ENCODE peak calls at places on chromosomes 4 and X, in eight cellular contexts. One of them, this sample, is unnamed.

GRCh38 chrX:138775501-138775900 is 64.0 kb upstream of the FGF13 start:
- DNase-seq in iPS-NIHi11: no peak
- DNase-seq in psoas muscle: no peak
- DNase-seq in anterior cingulate cortex: no peak
- DNase-seq in hepatocyte: peak; percentile 28
- DNase-seq in stimulated activated CD8-positive, alpha-beta memory T cell treated with anti-CD3 and anti-CD28 coated beads, Interleukin-15, amount 100 ng/mL, for 24 hours: no peak
- DNase-seq in dorsolateral prefrontal cortex: no peak
- DNase-seq in activated CD8-positive, alpha-beta T cell treated with anti-CD3 and anti-CD28 coated beads, Interleukin-2, amount 10 ng/mL, durations not matched to agents 7 days and 5 days: no peak
- DNase-seq in this sample: no peak

GRCh38 chr4:78468272-78468671 is 83.3 kb upstream of the ANXA3 start:
- DNase-seq in iPS-NIHi11: no peak
- DNase-seq in psoas muscle: no peak
- DNase-seq in anterior cingulate cortex: no peak
- DNase-seq in hepatocyte: no peak
- DNase-seq in stimulated activated CD8-positive, alpha-beta memory T cell treated with anti-CD3 and anti-CD28 coated beads, Interleukin-15, amount 100 ng/mL, for 24 hours: no peak
- DNase-seq in dorsolateral prefrontal cortex: no peak
- DNase-seq in activated CD8-positive, alpha-beta T cell treated with anti-CD3 and anti-CD28 coated beads, Interleukin-2, amount 10 ng/mL, durations not matched to agents 7 days and 5 days: no peak
- DNase-seq in this sample: no peak

GRCh38 chr4:88573995-88574394 is 18.3 kb upstream of the HERC3 start:
- DNase-seq in iPS-NIHi11: peak; percentile 46
- DNase-seq in psoas muscle: no peak
- DNase-seq in anterior cingulate cortex: no peak
- DNase-seq in hepatocyte: no peak
- DNase-seq in stimulated activated CD8-positive, alpha-beta memory T cell treated with anti-CD3 and anti-CD28 coated beads, Interleukin-15, amount 100 ng/mL, for 24 hours: no peak
- DNase-seq in dorsolateral prefrontal cortex: no peak
- DNase-seq in activated CD8-positive, alpha-beta T cell treated with anti-CD3 and anti-CD28 coated beads, Interleukin-2, amount 10 ng/mL, durations not matched to agents 7 days and 5 days: no peak
- DNase-seq in this sample: no peak

GRCh38 chr4:67436742-67437141 is 108.6 kb downstream of the CENPC start:
- DNase-seq in iPS-NIHi11: no peak
- DNase-seq in psoas muscle: no peak
- DNase-seq in anterior cingulate cortex: no peak
- DNase-seq in hepatocyte: peak; percentile 50
- DNase-seq in stimulated activated CD8-positive, alpha-beta memory T cell treated with anti-CD3 and anti-CD28 coated beads, Interleukin-15, amount 100 ng/mL, for 24 hours: no peak
- DNase-seq in dorsolateral prefrontal cortex: no peak
- DNase-seq in activated CD8-positive, alpha-beta T cell treated with anti-CD3 and anti-CD28 coated beads, Interleukin-2, amount 10 ng/mL, durations not matched to agents 7 days and 5 days: no peak
- DNase-seq in this sample: no peak

GRCh38 chr4:107863850-107864371 is 39.2 kb downstream of the SGMS2 start:
- DNase-seq in iPS-NIHi11: peak; percentile 21
- DNase-seq in psoas muscle: peak; percentile 16
- DNase-seq in anterior cingulate cortex: no peak
- DNase-seq in hepatocyte: peak; percentile 59
- DNase-seq in stimulated activated CD8-positive, alpha-beta memory T cell treated with anti-CD3 and anti-CD28 coated beads, Interleukin-15, amount 100 ng/mL, for 24 hours: no peak
- DNase-seq in dorsolateral prefrontal cortex: no peak
- DNase-seq in activated CD8-positive, alpha-beta T cell treated with anti-CD3 and anti-CD28 coated beads, Interleukin-2, amount 10 ng/mL, durations not matched to agents 7 days and 5 days: no peak
- DNase-seq in this sample: peak; percentile 53

GRCh38 chrX:10163031-10163430 is 6.3 kb downstream of the CLCN4 start:
- DNase-seq in iPS-NIHi11: no peak
- DNase-seq in psoas muscle: no peak
- DNase-seq in anterior cingulate cortex: no peak
- DNase-seq in hepatocyte: no peak
- DNase-seq in stimulated activated CD8-positive, alpha-beta memory T cell treated with anti-CD3 and anti-CD28 coated beads, Interleukin-15, amount 100 ng/mL, for 24 hours: no peak
- DNase-seq in dorsolateral prefrontal cortex: no peak
- DNase-seq in activated CD8-positive, alpha-beta T cell treated with anti-CD3 and anti-CD28 coated beads, Interleukin-2, amount 10 ng/mL, durations not matched to agents 7 days and 5 days: no peak
- DNase-seq in this sample: no peak

GRCh38 chrX:39894626-39895025 is 203.1 kb downstream of the BCOR start:
- DNase-seq in iPS-NIHi11: no peak
- DNase-seq in psoas muscle: no peak
- DNase-seq in anterior cingulate cortex: no peak
- DNase-seq in hepatocyte: peak; percentile 39
- DNase-seq in stimulated activated CD8-positive, alpha-beta memory T cell treated with anti-CD3 and anti-CD28 coated beads, Interleukin-15, amount 100 ng/mL, for 24 hours: no peak
- DNase-seq in dorsolateral prefrontal cortex: no peak
- DNase-seq in activated CD8-positive, alpha-beta T cell treated with anti-CD3 and anti-CD28 coated beads, Interleukin-2, amount 10 ng/mL, durations not matched to agents 7 days and 5 days: no peak
- DNase-seq in this sample: no peak

GRCh38 chr4:95545526-95545925 is 3.2 kb downstream of the UNC5C start:
- DNase-seq in iPS-NIHi11: no peak
- DNase-seq in psoas muscle: no peak
- DNase-seq in anterior cingulate cortex: no peak
- DNase-seq in hepatocyte: no peak
- DNase-seq in stimulated activated CD8-positive, alpha-beta memory T cell treated with anti-CD3 and anti-CD28 coated beads, Interleukin-15, amount 100 ng/mL, for 24 hours: no peak
- DNase-seq in dorsolateral prefrontal cortex: no peak
- DNase-seq in activated CD8-positive, alpha-beta T cell treated with anti-CD3 and anti-CD28 coated beads, Interleukin-2, amount 10 ng/mL, durations not matched to agents 7 days and 5 days: no peak
- DNase-seq in this sample: no peak

GRCh38 chr4:8835521-8836365 is 35.9 kb downstream of the HMX1 start:
- DNase-seq in iPS-NIHi11: no peak
- DNase-seq in psoas muscle: no peak
- DNase-seq in anterior cingulate cortex: no peak
- DNase-seq in hepatocyte: no peak
- DNase-seq in stimulated activated CD8-positive, alpha-beta memory T cell treated with anti-CD3 and anti-CD28 coated beads, Interleukin-15, amount 100 ng/mL, for 24 hours: no peak
- DNase-seq in dorsolateral prefrontal cortex: peak; percentile 29
- DNase-seq in activated CD8-positive, alpha-beta T cell treated with anti-CD3 and anti-CD28 coated beads, Interleukin-2, amount 10 ng/mL, durations not matched to agents 7 days and 5 days: no peak
- DNase-seq in this sample: no peak

GRCh38 chr4:1793496-1793840 is 375 bp downstream of the FGFR3 start:
- DNase-seq in iPS-NIHi11: peak; percentile 76
- DNase-seq in psoas muscle: no peak
- DNase-seq in anterior cingulate cortex: no peak
- DNase-seq in hepatocyte: peak; percentile 52
- DNase-seq in stimulated activated CD8-positive, alpha-beta memory T cell treated with anti-CD3 and anti-CD28 coated beads, Interleukin-15, amount 100 ng/mL, for 24 hours: no peak
- DNase-seq in dorsolateral prefrontal cortex: no peak
- DNase-seq in activated CD8-positive, alpha-beta T cell treated with anti-CD3 and anti-CD28 coated beads, Interleukin-2, amount 10 ng/mL, durations not matched to agents 7 days and 5 days: peak; percentile 57
- DNase-seq in this sample: no peak

GRCh38 chrX:69262036-69262905 is 97.0 kb upstream of the PJA1 start:
- DNase-seq in iPS-NIHi11: no peak
- DNase-seq in psoas muscle: no peak
- DNase-seq in anterior cingulate cortex: no peak
- DNase-seq in hepatocyte: peak; percentile 43
- DNase-seq in stimulated activated CD8-positive, alpha-beta memory T cell treated with anti-CD3 and anti-CD28 coated beads, Interleukin-15, amount 100 ng/mL, for 24 hours: no peak
- DNase-seq in dorsolateral prefrontal cortex: no peak
- DNase-seq in activated CD8-positive, alpha-beta T cell treated with anti-CD3 and anti-CD28 coated beads, Interleukin-2, amount 10 ng/mL, durations not matched to agents 7 days and 5 days: no peak
- DNase-seq in this sample: no peak

GRCh38 chr4:5899881-5900280 is 7.0 kb upstream of the CRMP1 start:
- DNase-seq in iPS-NIHi11: no peak
- DNase-seq in psoas muscle: no peak
- DNase-seq in anterior cingulate cortex: no peak
- DNase-seq in hepatocyte: no peak
- DNase-seq in stimulated activated CD8-positive, alpha-beta memory T cell treated with anti-CD3 and anti-CD28 coated beads, Interleukin-15, amount 100 ng/mL, for 24 hours: no peak
- DNase-seq in dorsolateral prefrontal cortex: no peak
- DNase-seq in activated CD8-positive, alpha-beta T cell treated with anti-CD3 and anti-CD28 coated beads, Interleukin-2, amount 10 ng/mL, durations not matched to agents 7 days and 5 days: no peak
- DNase-seq in this sample: no peak

GRCh38 chr4:40627540-40627939 is 2.1 kb downstream of the RBM47 start:
- DNase-seq in iPS-NIHi11: no peak
- DNase-seq in psoas muscle: no peak
- DNase-seq in anterior cingulate cortex: no peak
- DNase-seq in hepatocyte: no peak
- DNase-seq in stimulated activated CD8-positive, alpha-beta memory T cell treated with anti-CD3 and anti-CD28 coated beads, Interleukin-15, amount 100 ng/mL, for 24 hours: no peak
- DNase-seq in dorsolateral prefrontal cortex: no peak
- DNase-seq in activated CD8-positive, alpha-beta T cell treated with anti-CD3 and anti-CD28 coated beads, Interleukin-2, amount 10 ng/mL, durations not matched to agents 7 days and 5 days: no peak
- DNase-seq in this sample: no peak

GRCh38 chrX:85303544-85303943 is 59.8 kb downstream of the ZNF711 start:
- DNase-seq in iPS-NIHi11: no peak
- DNase-seq in psoas muscle: no peak
- DNase-seq in anterior cingulate cortex: no peak
- DNase-seq in hepatocyte: no peak
- DNase-seq in stimulated activated CD8-positive, alpha-beta memory T cell treated with anti-CD3 and anti-CD28 coated beads, Interleukin-15, amount 100 ng/mL, for 24 hours: no peak
- DNase-seq in dorsolateral prefrontal cortex: no peak
- DNase-seq in activated CD8-positive, alpha-beta T cell treated with anti-CD3 and anti-CD28 coated beads, Interleukin-2, amount 10 ng/mL, durations not matched to agents 7 days and 5 days: no peak
- DNase-seq in this sample: no peak

GRCh38 chr4:104901438-104901837 is 245.2 kb upstream of the TET2 start:
- DNase-seq in iPS-NIHi11: no peak
- DNase-seq in psoas muscle: no peak
- DNase-seq in anterior cingulate cortex: peak; percentile 5
- DNase-seq in hepatocyte: peak; percentile 21
- DNase-seq in stimulated activated CD8-positive, alpha-beta memory T cell treated with anti-CD3 and anti-CD28 coated beads, Interleukin-15, amount 100 ng/mL, for 24 hours: no peak
- DNase-seq in dorsolateral prefrontal cortex: peak; percentile 59
- DNase-seq in activated CD8-positive, alpha-beta T cell treated with anti-CD3 and anti-CD28 coated beads, Interleukin-2, amount 10 ng/mL, durations not matched to agents 7 days and 5 days: no peak
- DNase-seq in this sample: no peak

GRCh38 chr4:188657365-188657764 is 518.1 kb downstream of the TRIML1 start:
- DNase-seq in iPS-NIHi11: no peak
- DNase-seq in psoas muscle: no peak
- DNase-seq in anterior cingulate cortex: no peak
- DNase-seq in hepatocyte: no peak
- DNase-seq in stimulated activated CD8-positive, alpha-beta memory T cell treated with anti-CD3 and anti-CD28 coated beads, Interleukin-15, amount 100 ng/mL, for 24 hours: no peak
- DNase-seq in dorsolateral prefrontal cortex: no peak
- DNase-seq in activated CD8-positive, alpha-beta T cell treated with anti-CD3 and anti-CD28 coated beads, Interleukin-2, amount 10 ng/mL, durations not matched to agents 7 days and 5 days: no peak
- DNase-seq in this sample: no peak

GRCh38 chr4:86357608-86358007 is 2.2 kb downstream of the MAPK10 start:
- DNase-seq in iPS-NIHi11: no peak
- DNase-seq in psoas muscle: no peak
- DNase-seq in anterior cingulate cortex: no peak
- DNase-seq in hepatocyte: no peak
- DNase-seq in stimulated activated CD8-positive, alpha-beta memory T cell treated with anti-CD3 and anti-CD28 coated beads, Interleukin-15, amount 100 ng/mL, for 24 hours: no peak
- DNase-seq in dorsolateral prefrontal cortex: no peak
- DNase-seq in activated CD8-positive, alpha-beta T cell treated with anti-CD3 and anti-CD28 coated beads, Interleukin-2, amount 10 ng/mL, durations not matched to agents 7 days and 5 days: no peak
- DNase-seq in this sample: no peak

GRCh38 chr4:10552591-10553280 is 95.5 kb upstream of the ZNF518B start:
- DNase-seq in iPS-NIHi11: no peak
- DNase-seq in psoas muscle: no peak
- DNase-seq in anterior cingulate cortex: no peak
- DNase-seq in hepatocyte: no peak
- DNase-seq in stimulated activated CD8-positive, alpha-beta memory T cell treated with anti-CD3 and anti-CD28 coated beads, Interleukin-15, amount 100 ng/mL, for 24 hours: no peak
- DNase-seq in dorsolateral prefrontal cortex: no peak
- DNase-seq in activated CD8-positive, alpha-beta T cell treated with anti-CD3 and anti-CD28 coated beads, Interleukin-2, amount 10 ng/mL, durations not matched to agents 7 days and 5 days: no peak
- DNase-seq in this sample: no peak

GRCh38 chr4:156672924-156673323 is 298.7 kb downstream of the PDGFC start:
- DNase-seq in iPS-NIHi11: no peak
- DNase-seq in psoas muscle: no peak
- DNase-seq in anterior cingulate cortex: no peak
- DNase-seq in hepatocyte: no peak
- DNase-seq in stimulated activated CD8-positive, alpha-beta memory T cell treated with anti-CD3 and anti-CD28 coated beads, Interleukin-15, amount 100 ng/mL, for 24 hours: no peak
- DNase-seq in dorsolateral prefrontal cortex: no peak
- DNase-seq in activated CD8-positive, alpha-beta T cell treated with anti-CD3 and anti-CD28 coated beads, Interleukin-2, amount 10 ng/mL, durations not matched to agents 7 days and 5 days: no peak
- DNase-seq in this sample: no peak

GRCh38 chr4:140223056-140223810 is 69.2 kb upstream of the MAML3 start:
- DNase-seq in iPS-NIHi11: no peak
- DNase-seq in psoas muscle: no peak
- DNase-seq in anterior cingulate cortex: no peak
- DNase-seq in hepatocyte: no peak
- DNase-seq in stimulated activated CD8-positive, alpha-beta memory T cell treated with anti-CD3 and anti-CD28 coated beads, Interleukin-15, amount 100 ng/mL, for 24 hours: no peak
- DNase-seq in dorsolateral prefrontal cortex: no peak
- DNase-seq in activated CD8-positive, alpha-beta T cell treated with anti-CD3 and anti-CD28 coated beads, Interleukin-2, amount 10 ng/mL, durations not matched to agents 7 days and 5 days: no peak
- DNase-seq in this sample: no peak

GRCh38 chr4:156762851-156763250 is 208.7 kb downstream of the PDGFC start:
- DNase-seq in iPS-NIHi11: no peak
- DNase-seq in psoas muscle: no peak
- DNase-seq in anterior cingulate cortex: no peak
- DNase-seq in hepatocyte: no peak
- DNase-seq in stimulated activated CD8-positive, alpha-beta memory T cell treated with anti-CD3 and anti-CD28 coated beads, Interleukin-15, amount 100 ng/mL, for 24 hours: no peak
- DNase-seq in dorsolateral prefrontal cortex: no peak
- DNase-seq in activated CD8-positive, alpha-beta T cell treated with anti-CD3 and anti-CD28 coated beads, Interleukin-2, amount 10 ng/mL, durations not matched to agents 7 days and 5 days: no peak
- DNase-seq in this sample: no peak

GRCh38 chr4:176236909-176237308 is 32.1 kb downstream of the ASB5 start:
- DNase-seq in iPS-NIHi11: no peak
- DNase-seq in psoas muscle: no peak
- DNase-seq in anterior cingulate cortex: no peak
- DNase-seq in hepatocyte: peak; percentile 8
- DNase-seq in stimulated activated CD8-positive, alpha-beta memory T cell treated with anti-CD3 and anti-CD28 coated beads, Interleukin-15, amount 100 ng/mL, for 24 hours: no peak
- DNase-seq in dorsolateral prefrontal cortex: no peak
- DNase-seq in activated CD8-positive, alpha-beta T cell treated with anti-CD3 and anti-CD28 coated beads, Interleukin-2, amount 10 ng/mL, durations not matched to agents 7 days and 5 days: no peak
- DNase-seq in this sample: no peak

GRCh38 chr4:185738038-185738552 is 73.9 kb downstream of the SORBS2 start:
- DNase-seq in iPS-NIHi11: no peak
- DNase-seq in psoas muscle: no peak
- DNase-seq in anterior cingulate cortex: no peak
- DNase-seq in hepatocyte: no peak
- DNase-seq in stimulated activated CD8-positive, alpha-beta memory T cell treated with anti-CD3 and anti-CD28 coated beads, Interleukin-15, amount 100 ng/mL, for 24 hours: no peak
- DNase-seq in dorsolateral prefrontal cortex: no peak
- DNase-seq in activated CD8-positive, alpha-beta T cell treated with anti-CD3 and anti-CD28 coated beads, Interleukin-2, amount 10 ng/mL, durations not matched to agents 7 days and 5 days: no peak
- DNase-seq in this sample: no peak

GRCh38 chrX:138889152-138889551 is 177.6 kb upstream of the FGF13 start:
- DNase-seq in iPS-NIHi11: no peak
- DNase-seq in psoas muscle: no peak
- DNase-seq in anterior cingulate cortex: no peak
- DNase-seq in hepatocyte: no peak
- DNase-seq in stimulated activated CD8-positive, alpha-beta memory T cell treated with anti-CD3 and anti-CD28 coated beads, Interleukin-15, amount 100 ng/mL, for 24 hours: no peak
- DNase-seq in dorsolateral prefrontal cortex: no peak
- DNase-seq in activated CD8-positive, alpha-beta T cell treated with anti-CD3 and anti-CD28 coated beads, Interleukin-2, amount 10 ng/mL, durations not matched to agents 7 days and 5 days: no peak
- DNase-seq in this sample: no peak

GRCh38 chrX:55778322-55778721 is 60.8 kb downstream of the RRAGB start:
- DNase-seq in iPS-NIHi11: no peak
- DNase-seq in psoas muscle: no peak
- DNase-seq in anterior cingulate cortex: no peak
- DNase-seq in hepatocyte: no peak
- DNase-seq in stimulated activated CD8-positive, alpha-beta memory T cell treated with anti-CD3 and anti-CD28 coated beads, Interleukin-15, amount 100 ng/mL, for 24 hours: no peak
- DNase-seq in dorsolateral prefrontal cortex: no peak
- DNase-seq in activated CD8-positive, alpha-beta T cell treated with anti-CD3 and anti-CD28 coated beads, Interleukin-2, amount 10 ng/mL, durations not matched to agents 7 days and 5 days: no peak
- DNase-seq in this sample: no peak

GRCh38 chr4:17324431-17324830 is 187.5 kb downstream of the QDPR start:
- DNase-seq in iPS-NIHi11: peak; percentile 56
- DNase-seq in psoas muscle: peak; percentile 16
- DNase-seq in anterior cingulate cortex: no peak
- DNase-seq in hepatocyte: peak; percentile 64
- DNase-seq in stimulated activated CD8-positive, alpha-beta memory T cell treated with anti-CD3 and anti-CD28 coated beads, Interleukin-15, amount 100 ng/mL, for 24 hours: no peak
- DNase-seq in dorsolateral prefrontal cortex: no peak
- DNase-seq in activated CD8-positive, alpha-beta T cell treated with anti-CD3 and anti-CD28 coated beads, Interleukin-2, amount 10 ng/mL, durations not matched to agents 7 days and 5 days: peak; percentile 70
- DNase-seq in this sample: peak; percentile 22

GRCh38 chr4:102807345-102807744 is 20.0 kb downstream of the UBE2D3 start:
- DNase-seq in iPS-NIHi11: no peak
- DNase-seq in psoas muscle: no peak
- DNase-seq in anterior cingulate cortex: no peak
- DNase-seq in hepatocyte: no peak
- DNase-seq in stimulated activated CD8-positive, alpha-beta memory T cell treated with anti-CD3 and anti-CD28 coated beads, Interleukin-15, amount 100 ng/mL, for 24 hours: no peak
- DNase-seq in dorsolateral prefrontal cortex: no peak
- DNase-seq in activated CD8-positive, alpha-beta T cell treated with anti-CD3 and anti-CD28 coated beads, Interleukin-2, amount 10 ng/mL, durations not matched to agents 7 days and 5 days: no peak
- DNase-seq in this sample: no peak

GRCh38 chr4:128751354-128751753 is 58.1 kb upstream of the JADE1 start:
- DNase-seq in iPS-NIHi11: no peak
- DNase-seq in psoas muscle: no peak
- DNase-seq in anterior cingulate cortex: no peak
- DNase-seq in hepatocyte: no peak
- DNase-seq in stimulated activated CD8-positive, alpha-beta memory T cell treated with anti-CD3 and anti-CD28 coated beads, Interleukin-15, amount 100 ng/mL, for 24 hours: no peak
- DNase-seq in dorsolateral prefrontal cortex: no peak
- DNase-seq in activated CD8-positive, alpha-beta T cell treated with anti-CD3 and anti-CD28 coated beads, Interleukin-2, amount 10 ng/mL, durations not matched to agents 7 days and 5 days: no peak
- DNase-seq in this sample: no peak

GRCh38 chr4:84615355-84615754 is 32.4 kb downstream of the CDS1 start:
- DNase-seq in iPS-NIHi11: no peak
- DNase-seq in psoas muscle: no peak
- DNase-seq in anterior cingulate cortex: no peak
- DNase-seq in hepatocyte: no peak
- DNase-seq in stimulated activated CD8-positive, alpha-beta memory T cell treated with anti-CD3 and anti-CD28 coated beads, Interleukin-15, amount 100 ng/mL, for 24 hours: no peak
- DNase-seq in dorsolateral prefrontal cortex: no peak
- DNase-seq in activated CD8-positive, alpha-beta T cell treated with anti-CD3 and anti-CD28 coated beads, Interleukin-2, amount 10 ng/mL, durations not matched to agents 7 days and 5 days: no peak
- DNase-seq in this sample: no peak

GRCh38 chr4:188661502-188661901 is 522.3 kb downstream of the TRIML1 start:
- DNase-seq in iPS-NIHi11: no peak
- DNase-seq in psoas muscle: no peak
- DNase-seq in anterior cingulate cortex: no peak
- DNase-seq in hepatocyte: no peak
- DNase-seq in stimulated activated CD8-positive, alpha-beta memory T cell treated with anti-CD3 and anti-CD28 coated beads, Interleukin-15, amount 100 ng/mL, for 24 hours: no peak
- DNase-seq in dorsolateral prefrontal cortex: no peak
- DNase-seq in activated CD8-positive, alpha-beta T cell treated with anti-CD3 and anti-CD28 coated beads, Interleukin-2, amount 10 ng/mL, durations not matched to agents 7 days and 5 days: no peak
- DNase-seq in this sample: no peak

This sample was measured in mucosa of gallbladder.